ENCODE peak calls at places on chromosomes 11 and 22, in eight cellular contexts. U, K, E, N, M, J, C and W are unnamed samples.
A peak's percentile ranks its signal among the peaks of the same experiment; 100 is the strongest.

GRCh38 chr11:11577932-11578331 is 43.9 kb downstream of the GALNT18 start:
- DNase-seq in E (no peak), M (no peak), N (no peak), J (no peak), C (no peak), U (no peak), K (no peak), W (no peak)

GRCh38 chr11:27234043-27234668 is 128.9 kb downstream of the CCDC34 start:
- DNase-seq in N (peak; percentile 87), E (peak; percentile 27), U (peak; percentile 31), C (peak; percentile 56), M (peak; percentile 85), K (peak; percentile 58), J (peak; percentile 17), W (peak; percentile 98)

GRCh38 chr11:46465683-46466082 is 74.1 kb upstream of the CHRM4 start:
- DNase-seq in U (no peak), N (no peak), K (no peak), M (no peak), E (no peak), C (no peak), J (no peak), W (no peak)

GRCh38 chr11:93514712-93515111 is 28.5 kb downstream of the SMCO4 start:
- DNase-seq in U (no peak), K (no peak), J (no peak), M (no peak), N (no peak), E (no peak), C (no peak), W (no peak)

GRCh38 chr22:45424241-45424731 is 10.8 kb downstream of the RIBC2 start:
- DNase-seq in N (no peak), U (no peak), M (no peak), K (no peak), J (no peak), C (no peak), E (no peak), W (no peak)

GRCh38 chr22:32636884-32637283 is 162.3 kb downstream of the FBXO7 start:
- DNase-seq in N (no peak), E (no peak), C (no peak), U (no peak), M (no peak), J (no peak), K (no peak), W (no peak)

GRCh38 chr22:28935713-28936112 is 52.3 kb downstream of the ZNRF3 start:
- DNase-seq in E (no peak), J (no peak), N (no peak), K (no peak), C (no peak), U (no peak), M (no peak), W (no peak)

GRCh38 chr11:27305751-27306150 is 57.3 kb downstream of the CCDC34 start:
- DNase-seq in K (no peak), J (no peak), N (no peak), U (no peak), E (no peak), C (no peak), M (no peak), W (no peak)

GRCh38 chr11:19365743-19366410 is 125.1 kb upstream of the E2F8 start:
- DNase-seq in N (no peak), E (no peak), J (peak; percentile 63), K (no peak), C (peak; percentile 68), M (no peak), U (no peak), W (no peak)

GRCh38 chr11:93131709-93132108 is 66.1 kb downstream of the SLC36A4 start:
- DNase-seq in N (no peak), U (no peak), K (no peak), J (peak; percentile 57), M (no peak), E (no peak), C (peak; percentile 8), W (peak; percentile 37)

GRCh38 chr11:76801736-76802135 is 18.6 kb downstream of the TSKU start:
- DNase-seq in J (no peak), U (no peak), E (no peak), C (peak; percentile 19), M (peak; percentile 85), N (no peak), K (no peak), W (no peak)

GRCh38 chr11:72814831-72815618 is 814 bp downstream of the ATG16L2 start:
- DNase-seq in C (peak; percentile 70), E (peak; percentile 41), N (peak; percentile 70), K (peak; percentile 58), U (no peak), J (peak; percentile 88), M (peak; percentile 89), W (peak; percentile 71)

GRCh38 chr22:38782402-38783094 is 11.4 kb downstream of the DNAL4 start:
- DNase-seq in N (peak; percentile 69), K (no peak), C (no peak), J (peak; percentile 36), M (no peak), E (no peak), U (no peak), W (peak; percentile 90)

GRCh38 chr11:117421471-117421870 is 93.8 kb downstream of the CEP164 start:
- DNase-seq in N (no peak), M (no peak), J (no peak), C (no peak), U (no peak), E (no peak), K (no peak), W (no peak)

GRCh38 chr11:85844439-85845051 is 10.6 kb upstream of the CCDC83 start:
- DNase-seq in U (no peak), K (no peak), C (peak; percentile 95), J (no peak), E (no peak), N (peak; percentile 40), M (no peak), W (no peak)

GRCh38 chr11:22460181-22460580 is 122.0 kb downstream of the SLC17A6 start:
- DNase-seq in N (no peak), J (no peak), U (no peak), M (no peak), E (no peak), K (no peak), C (no peak), W (no peak)

GRCh38 chr11:134014502-134014901 is 54.4 kb upstream of the JAM3 start:
- DNase-seq in M (peak; percentile 22), U (no peak), K (no peak), C (no peak), E (peak; percentile 57), J (peak; percentile 64), N (no peak), W (no peak)

GRCh38 chr11:6248248-6248647 is 9.4 kb downstream of the CNGA4 start:
- DNase-seq in C (no peak), J (no peak), K (no peak), U (no peak), E (no peak), N (peak; percentile 91), M (peak; percentile 22), W (no peak)

DNA sequence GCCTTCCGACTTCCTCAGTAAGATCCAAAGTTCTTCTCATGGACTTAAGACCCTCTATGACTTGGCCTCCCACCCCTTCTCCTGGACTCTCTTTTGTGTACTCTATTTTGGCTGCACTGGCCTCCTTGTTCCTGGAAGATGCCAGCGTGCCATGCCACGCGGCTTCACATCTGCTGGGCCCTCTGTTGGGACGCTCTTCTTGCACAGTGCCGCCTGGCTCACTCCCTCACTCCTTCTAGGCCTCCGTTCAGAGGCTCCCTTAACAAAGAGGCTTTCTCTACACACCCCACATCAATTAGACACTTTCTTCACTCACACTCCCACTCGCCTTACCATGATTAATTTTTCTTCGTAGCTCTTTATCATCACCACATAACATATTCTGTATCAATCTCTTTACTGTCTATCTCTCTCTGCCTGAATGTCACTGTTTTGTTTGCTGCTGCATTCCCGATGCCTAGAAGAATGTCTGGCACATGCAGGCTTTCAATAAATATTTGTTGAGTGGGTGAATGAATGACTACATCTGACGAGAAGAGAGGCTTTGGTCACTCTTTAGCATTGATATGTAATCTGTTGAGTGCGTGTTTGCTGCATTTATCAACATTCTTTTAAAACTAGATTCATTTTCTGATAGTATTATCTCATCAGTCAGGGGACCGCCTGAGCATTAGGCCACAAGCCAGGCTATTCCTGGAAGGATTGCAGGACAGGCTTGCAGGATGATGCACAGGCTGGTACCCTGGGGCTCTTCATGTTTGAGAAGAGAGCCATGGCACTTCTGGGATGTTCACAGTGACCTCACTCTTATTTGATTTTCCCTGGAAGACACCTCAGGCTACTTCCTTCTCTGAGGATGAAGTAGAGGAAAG is 60.6 kb upstream of the AMPD3 start:
- DNase-seq in N (peak; percentile 70), C (peak; percentile 73), K (no peak), E (no peak), U (no peak), M (peak; percentile 49), J (no peak), W (no peak)
- H3K4me1 ChIP-seq in N (peaks cover 54% of the 10 kb centered on the region), C (peaks cover 35% of the 10 kb centered on the region), K (no peaks in the 10 kb centered on the region), E (peaks cover 37% of the 10 kb centered on the region), U (peaks cover 8% of the 10 kb centered on the region), M (peaks cover 9% of the 10 kb centered on the region), J (no peaks in the 10 kb centered on the region), W (no peaks in the 10 kb centered on the region)

GRCh38 chr22:40509401-40510134 is 127.0 kb downstream of the MRTFA start:
- DNase-seq in K (peak; percentile 56), C (no peak), M (peak; percentile 95), N (peak; percentile 91), U (peak; percentile 50), J (no peak), E (peak; percentile 78), W (no peak)
- H3K4me1 ChIP-seq in K (peaks cover 29% of the 10 kb centered on the region), C (peaks cover 17% of the 10 kb centered on the region), M (peaks cover 6% of the 10 kb centered on the region), N (peaks cover 66% of the 10 kb centered on the region), U (peaks cover 86% of the 10 kb centered on the region), J (peaks cover 6% of the 10 kb centered on the region), E (peaks cover 89% of the 10 kb centered on the region), W (peaks cover 30% of the 10 kb centered on the region)

DNA sequence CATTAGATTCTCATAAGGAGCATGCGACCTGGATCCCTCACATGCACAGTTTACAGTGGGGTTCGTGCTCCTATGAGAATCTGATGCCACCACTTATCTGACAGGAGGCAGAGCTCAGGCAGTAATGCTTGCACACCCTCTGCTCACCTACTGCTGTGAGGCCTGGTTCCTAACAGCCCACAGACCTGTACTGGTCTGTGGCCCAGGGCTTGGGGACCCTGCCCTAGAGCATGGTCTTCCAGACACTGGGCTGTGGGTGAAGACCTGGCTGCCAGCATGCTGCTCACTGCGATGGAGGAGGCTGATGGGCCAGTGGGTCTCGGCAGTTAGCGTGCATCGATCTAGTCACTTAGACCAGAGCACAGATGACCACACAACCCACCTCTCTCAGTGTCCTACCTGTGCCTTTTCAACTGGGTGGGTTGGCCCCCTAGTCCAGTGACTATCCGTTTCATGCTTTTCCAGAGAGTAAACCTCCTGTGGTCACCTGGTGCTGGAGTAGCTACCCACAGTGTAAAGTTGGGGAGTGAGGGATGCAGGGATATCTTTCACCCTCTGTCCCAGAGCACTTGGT is 21.1 kb downstream of the MED15 start:
- DNase-seq in J (no peak), K (no peak), E (no peak), U (no peak), N (no peak), M (no peak), C (no peak), W (no peak)
- H3K4me1 ChIP-seq in J (peaks cover 37% of the 10 kb centered on the region), K (peaks cover 31% of the 10 kb centered on the region), E (peaks cover 76% of the 10 kb centered on the region), U (peaks cover 78% of the 10 kb centered on the region), N (peaks cover 59% of the 10 kb centered on the region), M (peaks cover 52% of the 10 kb centered on the region), C (peaks cover 51% of the 10 kb centered on the region), W (peaks cover 51% of the 10 kb centered on the region)

DNA sequence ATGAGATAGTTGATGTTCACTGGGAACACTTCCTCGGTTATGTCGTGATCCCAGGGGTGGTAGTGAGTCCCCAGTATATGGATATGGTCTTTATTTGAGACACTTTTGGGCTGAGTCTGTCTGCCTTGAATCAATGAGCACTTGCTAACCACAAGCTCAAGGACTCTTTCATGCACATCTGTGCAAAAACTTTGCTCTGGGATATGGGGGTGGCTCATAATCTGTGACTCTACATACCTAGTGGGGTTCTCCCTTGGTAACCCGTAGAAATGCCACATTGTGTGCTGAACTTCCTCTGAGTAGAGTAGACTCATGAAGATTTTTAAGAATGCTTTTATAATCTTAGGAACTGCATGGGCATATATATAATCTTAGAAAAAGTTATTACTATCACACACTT is 69.3 kb downstream of the SWAP70 start:
- DNase-seq in E (no peak), U (no peak), C (no peak), J (no peak), M (no peak), N (no peak), K (no peak), W (no peak)
- H3K4me1 ChIP-seq in E (peaks cover 11% of the 10 kb centered on the region), U (peaks cover 16% of the 10 kb centered on the region), C (no peaks in the 10 kb centered on the region), J (no peaks in the 10 kb centered on the region), M (peaks cover 1% of the 10 kb centered on the region), N (no peaks in the 10 kb centered on the region), K (no peaks in the 10 kb centered on the region), W (peaks cover 11% of the 10 kb centered on the region)